ENCODE peak calls at places on chromosomes 1 and 21, in six cellular contexts. I, E, L, Y, S and A are unnamed samples.

GRCh38 chr21:30044447-30045064 is 104.8 kb upstream of the GRIK1 start:
- DNase-seq in I (no peak), E (peak; percentile 55), L (no peak), Y (peak; percentile 14), S (peak; percentile 18), A (peak; percentile 31)

GRCh38 chr1:90838720-90839119 is 121.6 kb upstream of the BARHL2 start:
- DNase-seq in I (no peak), E (no peak), L (no peak), Y (no peak), S (no peak), A (no peak)

GRCh38 chr1:21229246-21230000 is 52.7 kb upstream of the EIF4G3 start:
- DNase-seq in I (no peak), E (peak; percentile 95), L (no peak), Y (no peak), S (no peak), A (no peak)

GRCh38 chr1:28296401-28297220 is 32.2 kb upstream of the MED18 start:
- DNase-seq in I (no peak), E (peak; percentile 38), L (no peak), Y (peak; percentile 54), S (peak; percentile 94), A (peak; percentile 90)

GRCh38 chr1:154869351-154870116 is 547 bp downstream of the KCNN3 start:
- DNase-seq in I (no peak), E (peak; percentile 34), L (no peak), Y (no peak), S (no peak), A (peak; percentile 41)

GRCh38 chr1:24555591-24556413 is at the start of gene NCMAP:
- DNase-seq in I (peak; percentile 12), E (no peak), L (peak; percentile 25), Y (no peak), S (peak; percentile 47), A (peak; percentile 41)

GRCh38 chr1:182348916-182349747 is 42.5 kb downstream of the GLUL start:
- DNase-seq in I (no peak), E (no peak), L (no peak), Y (no peak), S (peak; percentile 21), A (no peak)

GRCh38 chr1:12602633-12603024 is 15.4 kb downstream of the DHRS3 start:
- DNase-seq in I (no peak), E (no peak), L (no peak), Y (no peak), S (no peak), A (no peak)

GRCh38 chr1:160415696-160416298 is 15.4 kb downstream of the VANGL2 start:
- DNase-seq in I (no peak), E (no peak), L (no peak), Y (no peak), S (no peak), A (no peak)

GRCh38 chr1:153683853-153684252 is 5.4 kb downstream of the NPR1 start:
- DNase-seq in I (no peak), E (peak; percentile 34), L (no peak), Y (no peak), S (no peak), A (no peak)

GRCh38 chr1:70911861-70912260 is 135.8 kb downstream of the PTGER3 start:
- DNase-seq in I (no peak), E (no peak), L (no peak), Y (no peak), S (no peak), A (no peak)

GRCh38 chr1:3149277-3149676 is 80.3 kb downstream of the PRDM16 start:
- DNase-seq in I (no peak), E (no peak), L (no peak), Y (no peak), S (no peak), A (no peak)

GRCh38 chr1:58670200-58670599 is 29.7 kb downstream of the MYSM1 start:
- DNase-seq in I (no peak), E (no peak), L (no peak), Y (no peak), S (no peak), A (no peak)

GRCh38 chr1:175043824-175044223 is 20.6 kb upstream of the MRPS14 start:
- DNase-seq in I (no peak), E (no peak), L (no peak), Y (peak; percentile 45), S (no peak), A (peak; percentile 64)

GRCh38 chr1:159756397-159756796 is 24.4 kb upstream of the DUSP23 start:
- DNase-seq in I (no peak), E (peak; percentile 39), L (no peak), Y (no peak), S (no peak), A (no peak)

GRCh38 chr1:220528679-220529529 is 968 bp downstream of the MARK1 start:
- DNase-seq in I (no peak), E (no peak), L (no peak), Y (peak; percentile 50), S (peak; percentile 63), A (peak; percentile 55)